ENCODE peak calls at places on chromosomes 16 and 17, in seven cellular contexts. One of them, this sample, is unnamed.
A peak's percentile ranks its signal among the peaks of the same experiment; 100 is the strongest.

GRCh38 chr16:683396-684066 is 603 bp downstream of the JMJD8 start:
- DNase-seq in endodermal cell: peak; percentile 63
- DNase-seq in stomach: no peak
- DNase-seq in kidney: no peak
- DNase-seq in fibroblast of lung: no peak
- DNase-seq in heart left ventricle: no peak
- DNase-seq in CD8-positive, alpha-beta T cell: no peak
- DNase-seq in this sample: no peak

GRCh38 chr17:76824103-76824502 is 44.1 kb upstream of the MGAT5B start:
- DNase-seq in endodermal cell: no peak
- DNase-seq in stomach: no peak
- DNase-seq in kidney: no peak
- DNase-seq in fibroblast of lung: no peak
- DNase-seq in heart left ventricle: no peak
- DNase-seq in CD8-positive, alpha-beta T cell: no peak
- DNase-seq in this sample: no peak

GRCh38 chr17:51505450-51505849 is 245.1 kb downstream of the UTP18 start:
- DNase-seq in endodermal cell: no peak
- DNase-seq in stomach: no peak
- DNase-seq in kidney: no peak
- DNase-seq in fibroblast of lung: no peak
- DNase-seq in heart left ventricle: no peak
- DNase-seq in CD8-positive, alpha-beta T cell: no peak
- DNase-seq in this sample: no peak

GRCh38 chr16:68364601-68364998 is 53.8 kb downstream of the PRMT7 start:
- DNase-seq in endodermal cell: peak; percentile 80
- DNase-seq in stomach: no peak
- DNase-seq in kidney: no peak
- DNase-seq in fibroblast of lung: no peak
- DNase-seq in heart left ventricle: no peak
- DNase-seq in CD8-positive, alpha-beta T cell: no peak
- DNase-seq in this sample: no peak

GRCh38 chr17:58415371-58416055 is 1.8 kb downstream of the RNF43 start:
- DNase-seq in endodermal cell: peak; percentile 80
- DNase-seq in stomach: peak; percentile 65
- DNase-seq in kidney: no peak
- DNase-seq in fibroblast of lung: no peak
- DNase-seq in heart left ventricle: no peak
- DNase-seq in CD8-positive, alpha-beta T cell: no peak
- DNase-seq in this sample: no peak

GRCh38 chr17:37327341-37328090 is 48.3 kb upstream of the C17orf78 start:
- DNase-seq in endodermal cell: peak; percentile 16
- DNase-seq in stomach: no peak
- DNase-seq in kidney: no peak
- DNase-seq in fibroblast of lung: peak; percentile 91
- DNase-seq in heart left ventricle: no peak
- DNase-seq in CD8-positive, alpha-beta T cell: no peak
- DNase-seq in this sample: peak; percentile 62

GRCh38 chr17:17507465-17508011 is 11.3 kb upstream of the RASD1 start:
- DNase-seq in endodermal cell: no peak
- DNase-seq in stomach: no peak
- DNase-seq in kidney: peak; percentile 63
- DNase-seq in fibroblast of lung: no peak
- DNase-seq in heart left ventricle: no peak
- DNase-seq in CD8-positive, alpha-beta T cell: no peak
- DNase-seq in this sample: no peak

GRCh38 chr17:17946104-17946503 is 26.1 kb downstream of the TOM1L2 start:
- DNase-seq in endodermal cell: no peak
- DNase-seq in stomach: no peak
- DNase-seq in kidney: no peak
- DNase-seq in fibroblast of lung: no peak
- DNase-seq in heart left ventricle: no peak
- DNase-seq in CD8-positive, alpha-beta T cell: no peak
- DNase-seq in this sample: no peak

GRCh38 chr16:11407047-11407982 is 62.1 kb downstream of the RMI2 start:
- DNase-seq in endodermal cell: peak; percentile 93
- DNase-seq in stomach: peak; percentile 83
- DNase-seq in kidney: peak; percentile 28
- DNase-seq in fibroblast of lung: peak; percentile 76
- DNase-seq in heart left ventricle: peak; percentile 38
- DNase-seq in CD8-positive, alpha-beta T cell: peak; percentile 37
- DNase-seq in this sample: peak; percentile 76

GRCh38 chr17:76383645-76384221 is 676 bp upstream of the SPHK1 start:
- DNase-seq in endodermal cell: peak; percentile 89
- DNase-seq in stomach: peak; percentile 37
- DNase-seq in kidney: peak; percentile 87
- DNase-seq in fibroblast of lung: no peak
- DNase-seq in heart left ventricle: peak; percentile 67
- DNase-seq in CD8-positive, alpha-beta T cell: no peak
- DNase-seq in this sample: peak; percentile 61

GRCh38 chr16:89052824-89053724 is 40.6 kb upstream of the ACSF3 start:
- DNase-seq in endodermal cell: no peak
- DNase-seq in stomach: peak; percentile 88
- DNase-seq in kidney: peak; percentile 81
- DNase-seq in fibroblast of lung: peak; percentile 17
- DNase-seq in heart left ventricle: no peak
- DNase-seq in CD8-positive, alpha-beta T cell: no peak
- DNase-seq in this sample: no peak

GRCh38 chr17:29930399-29931010 is 477 bp upstream of the SSH2 start:
- DNase-seq in endodermal cell: no peak
- DNase-seq in stomach: no peak
- DNase-seq in kidney: no peak
- DNase-seq in fibroblast of lung: peak; percentile 60
- DNase-seq in heart left ventricle: no peak
- DNase-seq in CD8-positive, alpha-beta T cell: no peak
- DNase-seq in this sample: no peak

GRCh38 chr17:74212913-74213791 is at the start of gene TTYH2:
- DNase-seq in endodermal cell: peak; percentile 96
- DNase-seq in stomach: peak; percentile 88
- DNase-seq in kidney: peak; percentile 95
- DNase-seq in fibroblast of lung: peak; percentile 88
- DNase-seq in heart left ventricle: peak; percentile 94
- DNase-seq in CD8-positive, alpha-beta T cell: peak; percentile 34
- DNase-seq in this sample: peak; percentile 82

GRCh38 chr17:65402513-65403086 is 158.8 kb downstream of the AXIN2 start:
- DNase-seq in endodermal cell: no peak
- DNase-seq in stomach: no peak
- DNase-seq in kidney: no peak
- DNase-seq in fibroblast of lung: no peak
- DNase-seq in heart left ventricle: no peak
- DNase-seq in CD8-positive, alpha-beta T cell: no peak
- DNase-seq in this sample: no peak

GRCh38 chr17:77881545-77881944 is 77.0 kb upstream of the TNRC6C start:
- DNase-seq in endodermal cell: peak; percentile 79
- DNase-seq in stomach: peak; percentile 67
- DNase-seq in kidney: peak; percentile 95
- DNase-seq in fibroblast of lung: peak; percentile 26
- DNase-seq in heart left ventricle: peak; percentile 88
- DNase-seq in CD8-positive, alpha-beta T cell: peak; percentile 57
- DNase-seq in this sample: peak; percentile 85

GRCh38 chr17:10059684-10060211 is 138.7 kb downstream of the GAS7 start:
- DNase-seq in endodermal cell: no peak
- DNase-seq in stomach: no peak
- DNase-seq in kidney: no peak
- DNase-seq in fibroblast of lung: peak; percentile 40
- DNase-seq in heart left ventricle: peak; percentile 48
- DNase-seq in CD8-positive, alpha-beta T cell: no peak
- DNase-seq in this sample: no peak

GRCh38 chr17:10060526-10060925 is 137.9 kb downstream of the GAS7 start:
- DNase-seq in endodermal cell: no peak
- DNase-seq in stomach: no peak
- DNase-seq in kidney: no peak
- DNase-seq in fibroblast of lung: no peak
- DNase-seq in heart left ventricle: no peak
- DNase-seq in CD8-positive, alpha-beta T cell: no peak
- DNase-seq in this sample: no peak

GRCh38 chr17:10063730-10064221 is 134.6 kb downstream of the GAS7 start:
- DNase-seq in endodermal cell: no peak
- DNase-seq in stomach: peak; percentile 29
- DNase-seq in kidney: no peak
- DNase-seq in fibroblast of lung: peak; percentile 59
- DNase-seq in heart left ventricle: no peak
- DNase-seq in CD8-positive, alpha-beta T cell: no peak
- DNase-seq in this sample: no peak

GRCh38 chr17:10061131-10061581 is 137.2 kb downstream of the GAS7 start:
- DNase-seq in endodermal cell: no peak
- DNase-seq in stomach: no peak
- DNase-seq in kidney: no peak
- DNase-seq in fibroblast of lung: peak; percentile 87
- DNase-seq in heart left ventricle: no peak
- DNase-seq in CD8-positive, alpha-beta T cell: no peak
- DNase-seq in this sample: no peak

DNA sequence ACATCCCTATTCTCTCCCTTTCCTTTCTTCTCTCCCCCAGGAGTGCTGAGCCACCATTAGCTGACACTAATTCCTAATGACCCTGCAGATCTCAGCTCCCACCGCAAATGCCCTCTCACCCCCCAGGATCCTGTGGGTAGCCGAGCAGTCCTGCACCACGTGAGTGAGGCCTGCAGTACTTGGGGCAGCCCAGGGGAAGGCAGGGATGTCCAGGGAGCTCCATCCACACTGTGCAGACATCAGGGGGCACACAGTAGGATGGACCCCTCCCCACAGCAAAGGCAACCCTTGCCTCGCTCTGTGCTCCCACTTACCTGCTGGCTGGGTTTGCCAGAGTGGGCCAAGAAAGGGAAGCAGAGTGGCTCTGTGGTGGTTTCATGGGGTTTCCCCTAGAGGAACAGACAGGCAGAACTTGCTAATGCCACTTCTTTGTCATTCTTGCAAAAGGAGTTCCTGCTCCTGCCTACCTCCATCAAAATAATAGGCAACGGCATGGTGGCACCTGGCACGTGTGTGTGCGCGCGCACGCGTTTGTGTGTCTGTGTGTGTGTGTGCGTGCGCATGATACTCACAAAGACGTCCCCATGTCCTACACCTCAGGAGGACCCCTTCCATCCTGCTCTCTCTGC is 135.5 kb downstream of the GAS7 start:
- DNase-seq in endodermal cell: no peak
- DNase-seq in stomach: no peak
- DNase-seq in kidney: no peak
- DNase-seq in fibroblast of lung: no peak
- DNase-seq in heart left ventricle: no peak
- DNase-seq in CD8-positive, alpha-beta T cell: no peak
- DNase-seq in this sample: no peak
- H3K27ac ChIP-seq in endodermal cell: no peak overlapping the region
- H3K27ac ChIP-seq in stomach: peak overlapping the region; percentile 72
- H3K27ac ChIP-seq in kidney: no peak overlapping the region
- H3K27ac ChIP-seq in fibroblast of lung: no peak overlapping the region
- H3K27ac ChIP-seq in heart left ventricle: no peak overlapping the region
- H3K27ac ChIP-seq in CD8-positive, alpha-beta T cell: no peak overlapping the region
- H3K27ac ChIP-seq in this sample: no peak overlapping the region

GRCh38 chr17:79109584-79109983 is 35.0 kb downstream of the ENGASE start:
- DNase-seq in endodermal cell: peak; percentile 85
- DNase-seq in stomach: no peak
- DNase-seq in kidney: no peak
- DNase-seq in fibroblast of lung: no peak
- DNase-seq in heart left ventricle: no peak
- DNase-seq in CD8-positive, alpha-beta T cell: no peak
- DNase-seq in this sample: no peak
- TF ChIP-seq CTCF in endodermal cell: peak; percentile 75
- TF ChIP-seq CTCF in stomach: no peak
- TF ChIP-seq CTCF in kidney: no peak
- TF ChIP-seq CTCF in fibroblast of lung: no peak
- TF ChIP-seq CTCF in heart left ventricle: no peak
- TF ChIP-seq CTCF in CD8-positive, alpha-beta T cell: no peak
- TF ChIP-seq CTCF in this sample: peak; percentile 43

GRCh38 chr17:82317394-82318168 is at the start of gene CD7:
- DNase-seq in endodermal cell: no peak
- DNase-seq in stomach: no peak
- DNase-seq in kidney: peak; percentile 77
- DNase-seq in fibroblast of lung: no peak
- DNase-seq in heart left ventricle: no peak
- DNase-seq in CD8-positive, alpha-beta T cell: no peak
- DNase-seq in this sample: no peak
- H3K4me3 ChIP-seq in endodermal cell: no peak within 1 kb of the TSS
- H3K4me3 ChIP-seq in stomach: peak within 1 kb of the TSS; percentile 11
- H3K4me3 ChIP-seq in kidney: no peak within 1 kb of the TSS
- H3K4me3 ChIP-seq in fibroblast of lung: no peak within 1 kb of the TSS
- H3K4me3 ChIP-seq in heart left ventricle: no peak within 1 kb of the TSS
- H3K4me3 ChIP-seq in CD8-positive, alpha-beta T cell: peak within 1 kb of the TSS; percentile 90
- H3K4me3 ChIP-seq in this sample: no peak within 1 kb of the TSS

DNA sequence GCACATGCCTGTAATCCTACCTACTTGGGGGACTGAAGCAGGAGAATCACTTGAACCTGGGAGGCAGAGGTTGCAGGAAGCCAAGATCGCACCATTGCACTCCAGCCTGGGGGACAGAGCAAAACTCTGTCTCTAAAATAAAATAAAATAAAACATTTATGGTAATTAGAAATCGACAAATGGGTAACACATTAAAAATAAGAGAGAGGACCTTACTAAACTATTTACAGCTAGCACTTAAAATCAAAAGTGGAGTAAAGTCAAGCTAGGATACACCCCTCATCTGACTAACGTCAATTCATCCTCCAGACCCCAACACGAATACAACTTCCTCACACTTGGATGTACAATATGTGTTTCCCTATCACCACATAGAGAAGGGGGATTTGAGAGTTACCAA is 27.8 kb upstream of the RHOT1 start:
- DNase-seq in endodermal cell: no peak
- DNase-seq in stomach: no peak
- DNase-seq in kidney: no peak
- DNase-seq in fibroblast of lung: no peak
- DNase-seq in heart left ventricle: no peak
- DNase-seq in CD8-positive, alpha-beta T cell: no peak
- DNase-seq in this sample: no peak
- H3K27ac ChIP-seq in endodermal cell: peak overlapping the region; percentile 12
- H3K27ac ChIP-seq in stomach: no peak overlapping the region
- H3K27ac ChIP-seq in kidney: no peak overlapping the region
- H3K27ac ChIP-seq in fibroblast of lung: no peak overlapping the region
- H3K27ac ChIP-seq in heart left ventricle: no peak overlapping the region
- H3K27ac ChIP-seq in CD8-positive, alpha-beta T cell: no peak overlapping the region
- H3K27ac ChIP-seq in this sample: no peak overlapping the region

GRCh38 chr17:41417576-41418015 is 6.8 kb downstream of the KRT37 start:
- DNase-seq in endodermal cell: peak; percentile 90
- DNase-seq in stomach: no peak
- DNase-seq in kidney: no peak
- DNase-seq in fibroblast of lung: no peak
- DNase-seq in heart left ventricle: no peak
- DNase-seq in CD8-positive, alpha-beta T cell: no peak
- DNase-seq in this sample: no peak
- TF ChIP-seq CTCF in endodermal cell: peak; percentile 91
- TF ChIP-seq CTCF in stomach: no peak
- TF ChIP-seq CTCF in kidney: no peak
- TF ChIP-seq CTCF in fibroblast of lung: peak; percentile 12
- TF ChIP-seq CTCF in heart left ventricle: no peak
- TF ChIP-seq CTCF in CD8-positive, alpha-beta T cell: no peak
- TF ChIP-seq CTCF in this sample: peak; percentile 59

DNA sequence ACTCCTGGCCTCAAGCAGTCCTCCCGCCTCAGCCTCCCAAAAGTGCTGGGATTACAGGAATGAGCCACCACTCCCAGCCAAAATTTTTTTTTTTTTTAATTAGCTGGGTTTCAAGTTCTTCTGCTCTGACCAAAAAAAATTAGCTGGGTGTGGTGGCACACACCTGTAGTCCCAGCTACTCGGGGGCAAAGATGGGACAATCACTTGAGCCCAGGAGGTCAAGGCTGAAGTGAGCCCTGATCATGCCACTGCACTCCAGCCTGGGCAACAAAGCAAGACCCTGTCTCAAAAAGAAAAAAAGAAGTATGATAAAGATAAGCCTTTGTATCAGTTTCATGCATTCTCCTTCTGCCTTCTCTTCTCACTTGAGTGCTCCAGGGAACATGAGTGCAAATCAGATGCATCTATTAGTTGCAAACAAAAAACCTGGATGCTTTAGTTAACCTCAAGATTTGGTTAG is 1.9 kb downstream of the NQO1 start:
- DNase-seq in endodermal cell: no peak
- DNase-seq in stomach: no peak
- DNase-seq in kidney: no peak
- DNase-seq in fibroblast of lung: no peak
- DNase-seq in heart left ventricle: no peak
- DNase-seq in CD8-positive, alpha-beta T cell: no peak
- DNase-seq in this sample: no peak
- H3K4me3 ChIP-seq in endodermal cell: peak overlapping the region; percentile 88
- H3K4me3 ChIP-seq in stomach: no peak overlapping the region
- H3K4me3 ChIP-seq in kidney: no peak overlapping the region
- H3K4me3 ChIP-seq in fibroblast of lung: peak overlapping the region; percentile 66
- H3K4me3 ChIP-seq in heart left ventricle: no peak overlapping the region
- H3K4me3 ChIP-seq in CD8-positive, alpha-beta T cell: no peak overlapping the region
- H3K4me3 ChIP-seq in this sample: no peak overlapping the region